ENCODE peak calls at places on chromosomes 1 and 21, in six cellular contexts. J is heart right ventricle, F is PC-9, X is AG04449, Q is vagina, W is fibroblast of lung. A is an unnamed sample.

GRCh38 chr1:117324357-117324756 is 42.9 kb upstream of the MAN1A2 start:
- DNase-seq in F (no peak), Q (no peak), X (no peak), J (no peak), W (no peak), A (no peak)

GRCh38 chr1:226634611-226635246 is 86.2 kb downstream of the STUM start:
- DNase-seq in Q (no peak), F (no peak), X (no peak), W (no peak), J (no peak), A (no peak)

GRCh38 chr1:2385606-2386280 is 5.6 kb downstream of the MORN1 start:
- DNase-seq in J (no peak), Q (no peak), F (no peak), X (no peak), W (no peak), A (no peak)

GRCh38 chr1:228273720-228274451 is 66.0 kb downstream of the OBSCN start:
- DNase-seq in W (no peak), F (no peak), J (peak), X (no peak), Q (no peak), A (no peak)

GRCh38 chr1:39625462-39626273 is 13.8 kb downstream of the HEYL start:
- DNase-seq in W (peak), X (no peak), F (no peak), Q (no peak), J (peak), A (no peak)

GRCh38 chr1:162284206-162284955 is 92.3 kb downstream of the SPATA46 start:
- DNase-seq in J (no peak), F (no peak), Q (no peak), X (no peak), W (no peak), A (no peak)

GRCh38 chr1:90704817-90705216 is 12.3 kb downstream of the BARHL2 start:
- DNase-seq in Q (no peak), J (no peak), W (no peak), F (no peak), X (no peak), A (no peak)

GRCh38 chr1:79430437-79430836 is 423.9 kb upstream of the ADGRL4 start:
- DNase-seq in Q (no peak), J (no peak), W (no peak), F (no peak), X (no peak), A (no peak)

GRCh38 chr1:69213644-69214043 is 354.1 kb upstream of the LRRC7 start:
- DNase-seq in F (no peak), J (no peak), W (no peak), X (no peak), Q (no peak), A (no peak)

GRCh38 chr1:227947678-227948492 is at the start of gene WNT9A:
- DNase-seq in W (peak), J (peak), F (no peak), Q (no peak), X (no peak), A (no peak)

GRCh38 chr1:58785424-58786058 is 1.7 kb upstream of the JUN start:
- DNase-seq in J (no peak), Q (no peak), W (peak), X (no peak), F (peak), A (no peak)
- TF ChIP-seq CTCF in J (no peak), Q (no peak), W (no peak), X (no peak), F (peak), A (no peak)

DNA sequence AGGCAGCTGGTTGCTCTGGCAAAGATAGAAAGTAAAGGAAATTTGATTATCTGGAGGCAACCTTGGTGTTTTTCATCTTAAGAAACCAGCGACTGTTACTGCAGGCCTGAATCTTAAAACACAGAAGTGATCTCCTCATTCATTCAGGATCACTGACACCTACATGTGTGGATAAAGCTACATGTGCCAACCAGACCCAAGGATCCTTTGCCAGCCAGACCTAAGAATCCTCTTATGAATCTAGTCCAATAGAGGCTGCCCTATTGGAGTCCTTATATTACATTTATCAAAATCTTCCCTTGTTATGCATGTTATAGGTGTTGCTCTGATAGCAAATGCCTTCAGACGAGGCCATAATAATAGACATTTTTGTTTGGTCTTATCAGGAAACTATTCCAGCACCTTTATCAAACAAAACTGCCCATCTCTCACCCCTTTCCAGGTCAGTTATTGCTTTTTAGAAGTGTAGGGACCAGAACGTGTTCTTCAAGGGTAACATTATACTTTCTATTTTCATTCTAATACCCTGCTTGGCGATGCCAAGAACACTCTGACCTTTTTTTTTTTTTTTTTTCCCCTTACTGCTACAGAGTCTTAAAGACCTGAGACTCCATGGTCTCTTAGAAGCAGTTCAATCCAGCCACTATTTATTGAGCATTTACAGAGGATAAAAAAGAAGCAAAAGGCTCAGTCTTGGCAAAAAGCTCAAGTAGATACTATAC is 175.5 kb upstream of the PTBP2 start:
- DNase-seq in X (no peak), Q (no peak), J (no peak), W (no peak), F (no peak), A (no peak)
- TF ChIP-seq CTCF in X (no peak), Q (no peak), J (no peak), W (no peak), F (no peak), A (no peak)

GRCh38 chr1:112110031-112110430 is 120.6 kb upstream of the KCND3 start:
- DNase-seq in F (no peak), W (no peak), X (no peak), J (no peak), Q (no peak), A (no peak)

DNA sequence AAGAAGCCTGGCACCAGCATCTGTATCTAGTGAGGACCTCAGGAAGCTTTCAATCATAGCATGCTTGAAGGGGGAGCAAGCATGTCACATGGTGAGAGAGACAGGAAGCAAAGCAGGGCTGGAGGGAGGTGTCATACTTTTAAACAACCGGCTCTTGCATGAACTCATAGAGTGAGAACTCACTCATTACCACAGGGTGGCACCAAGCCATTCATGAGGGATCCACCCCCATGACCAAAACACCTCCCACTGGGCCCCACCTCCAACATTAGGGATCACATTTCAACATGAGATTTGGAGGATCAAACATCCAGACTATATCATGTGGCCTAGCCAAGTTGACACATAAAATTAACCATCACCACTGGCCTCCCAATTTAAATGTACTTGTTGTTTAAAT is 125.1 kb upstream of the KCND3 start:
- DNase-seq in Q (no peak), F (no peak), J (no peak), X (no peak), W (no peak), A (no peak)
- TF ChIP-seq CTCF in Q (no peak), F (no peak), J (no peak), X (no peak), W (no peak), A (no peak)

DNA sequence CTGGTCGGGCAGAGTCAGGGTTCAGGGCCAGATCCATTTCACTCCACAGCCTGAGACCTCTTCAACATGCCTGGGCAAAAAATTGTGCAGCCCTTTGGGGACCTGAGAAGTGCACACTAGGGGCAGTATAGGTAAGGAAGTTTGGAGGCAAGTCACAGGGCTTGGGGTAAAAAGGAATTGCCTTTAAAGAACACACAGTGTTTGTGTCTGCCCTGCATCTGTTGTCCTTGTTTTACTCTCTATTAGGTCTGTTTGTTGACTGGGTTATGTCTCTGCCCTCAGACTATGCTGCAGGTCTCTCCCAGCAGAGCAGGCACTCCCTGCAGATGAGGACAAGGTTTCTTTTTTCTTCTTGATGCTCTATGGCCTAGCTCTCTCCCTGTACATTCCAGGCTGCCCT is 22.0 kb downstream of the LDLRAD2 start:
- DNase-seq in X (no peak), W (no peak), Q (no peak), J (no peak), F (no peak), A (no peak)
- TF ChIP-seq CTCF in X (no peak), W (no peak), Q (no peak), J (no peak), F (no peak), A (no peak)

GRCh38 chr1:216721878-216722277 is 1.4 kb downstream of the ESRRG start:
- DNase-seq in X (no peak), W (no peak), F (no peak), Q (no peak), J (no peak), A (no peak)
- TF ChIP-seq CTCF in X (no peak), W (no peak), F (no peak), Q (no peak), J (no peak), A (no peak)

DNA sequence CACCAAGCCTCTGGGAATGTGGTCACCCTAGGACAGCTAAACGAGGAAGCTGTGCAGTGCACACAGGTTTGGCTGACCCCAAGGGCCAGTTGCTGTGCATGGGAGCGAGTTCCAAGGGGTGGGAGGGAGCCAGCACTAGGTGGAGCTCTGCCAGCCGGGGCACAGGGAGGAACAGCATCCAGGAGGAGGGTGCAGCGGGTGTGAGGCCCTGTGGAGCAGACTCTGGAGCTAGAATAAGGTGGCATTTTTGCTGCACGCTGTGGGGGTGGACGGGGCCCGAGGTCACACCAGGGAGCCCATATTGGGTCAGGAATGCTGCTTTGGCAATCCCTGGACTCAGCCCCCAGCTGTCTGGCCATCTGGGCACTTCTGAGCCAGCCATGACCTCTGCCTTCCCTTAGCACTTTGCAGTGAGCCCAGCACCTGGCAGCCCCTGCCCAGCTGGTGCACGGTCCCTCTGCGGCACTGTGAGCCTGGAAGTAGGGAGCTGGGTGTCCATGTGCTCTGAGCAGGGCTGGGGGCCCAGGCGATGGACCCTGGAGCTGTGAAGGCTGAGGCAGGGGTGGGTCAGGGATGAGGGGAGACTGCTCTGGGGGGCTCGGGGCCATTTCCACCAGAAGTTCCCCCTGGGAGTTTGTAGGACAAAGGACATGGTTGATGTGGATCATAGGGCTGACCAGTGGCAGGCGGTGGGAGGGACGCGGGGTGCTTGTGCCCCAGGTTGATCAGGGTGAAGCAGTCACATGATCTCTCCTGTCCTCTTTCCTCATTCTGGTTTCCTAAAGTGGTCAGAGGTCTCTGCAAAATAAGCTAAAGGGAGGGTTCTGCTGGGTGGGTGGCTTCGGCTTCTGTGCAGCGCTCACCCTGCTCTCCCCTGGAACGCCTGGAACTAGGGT is 8.9 kb downstream of the PDXK start:
- DNase-seq in X (no peak), F (peak), J (no peak), W (peak), Q (no peak), A (no peak)
- TF ChIP-seq CTCF in X (no peak), F (no peak), J (no peak), W (no peak), Q (no peak), A (no peak)